ENCODE peak calls at places on chromosomes 13 and 19, in seven cellular contexts. B is H9, W is neuronal stem cell, N is mesendoderm, H is trophoblast cell, Z is H1, O is mesenchymal stem cell. L is an unnamed sample.

GRCh38 chr13:98853791-98854191 is 101.3 kb upstream of the SLC15A1 start:
- DNase-seq in B (no peak), N (no peak), H (no peak), W (no peak), Z (no peak), O (peak), L (peak)

GRCh38 chr19:33789344-33789743 is 7.3 kb upstream of the KCTD15 start:
- DNase-seq in B (no peak), N (no peak), O (no peak), Z (no peak), W (no peak), H (no peak), L (no peak)

GRCh38 chr19:28601723-28602440 is 611.1 kb downstream of the UQCRFS1 start:
- DNase-seq in B (no peak), Z (no peak), O (no peak), N (no peak), W (no peak), H (no peak), L (no peak)

GRCh38 chr19:40623403-40624239 is 22.5 kb downstream of the LTBP4 start:
- DNase-seq in B (peak), O (peak), N (peak), Z (peak), H (peak), W (no peak), L (peak)

GRCh38 chr13:111165189-111165588 is 50.1 kb downstream of the ARHGEF7 start:
- DNase-seq in W (no peak), N (no peak), O (no peak), H (peak), B (no peak), Z (no peak), L (no peak)

GRCh38 chr19:55146078-55146647 is 2.8 kb downstream of the TNNT1 start:
- DNase-seq in N (peak), Z (peak), B (peak), O (peak), W (no peak), H (no peak), L (no peak)

GRCh38 chr19:42166336-42166735 is 34.1 kb upstream of the POU2F2 start:
- DNase-seq in H (no peak), Z (no peak), B (no peak), O (no peak), N (no peak), W (no peak), L (no peak)

GRCh38 chr19:50500060-50500752 is 10.8 kb downstream of the JOSD2 start:
- DNase-seq in B (peak), H (no peak), W (no peak), N (peak), O (peak), Z (peak), L (no peak)

GRCh38 chr19:9793051-9793591 is 24.6 kb upstream of the ZNF846 start:
- DNase-seq in W (no peak), O (peak), H (peak), Z (no peak), B (no peak), N (peak), L (peak)

GRCh38 chr19:55146648-55147218 is 2.3 kb downstream of the TNNT1 start:
- DNase-seq in Z (peak), W (no peak), B (peak), H (no peak), N (peak), O (no peak), L (no peak)

GRCh38 chr13:109331898-109332297 is 454.5 kb downstream of the IRS2 start:
- DNase-seq in O (peak), B (no peak), N (peak), W (no peak), Z (no peak), H (peak), L (peak)

GRCh38 chr19:29121684-29122083 is 91.3 kb downstream of the UQCRFS1 start:
- DNase-seq in H (no peak), W (no peak), O (no peak), Z (peak), N (peak), B (peak), L (no peak)

GRCh38 chr13:113589961-113590339 is 5.4 kb downstream of the TFDP1 start:
- DNase-seq in B (no peak), N (no peak), Z (peak), O (no peak), W (no peak), H (no peak), L (no peak)

GRCh38 chr19:47781590-47782318 is 3.3 kb downstream of the SELENOW start:
- DNase-seq in B (no peak), H (peak), W (no peak), Z (no peak), O (no peak), N (no peak), L (no peak)

GRCh38 chr19:54660967-54661366 is 1.8 kb upstream of the LILRB4 start:
- DNase-seq in O (no peak), N (no peak), Z (no peak), B (no peak), W (no peak), H (no peak), L (no peak)

GRCh38 chr19:38596057-38596981 is 21.4 kb downstream of the MAP4K1 start:
- DNase-seq in Z (peak), B (peak), O (peak), H (peak), W (peak), N (peak), L (no peak)

GRCh38 chr19:3638208-3639193 is 11.9 kb upstream of the CACTIN start:
- DNase-seq in O (no peak), Z (no peak), W (no peak), H (no peak), B (no peak), N (no peak), L (no peak)

GRCh38 chr19:53132231-53132991 is at the start of gene ZNF415:
- DNase-seq in Z (peak), W (peak), O (peak), B (peak), N (peak), H (peak), L (peak)

GRCh38 chr19:42271045-42271419 is 2.0 kb downstream of the CIC start:
- DNase-seq in Z (no peak), N (no peak), H (no peak), W (no peak), O (no peak), B (no peak), L (no peak)

GRCh38 chr13:111211789-111212516 is 96.8 kb downstream of the ARHGEF7 start:
- DNase-seq in N (peak), H (peak), O (peak), B (peak), W (no peak), Z (no peak), L (peak)

GRCh38 chr19:38634757-38635482 is 12.5 kb upstream of the ACTN4 start:
- DNase-seq in N (peak), O (peak), W (peak), Z (peak), H (peak), B (peak), L (peak)

GRCh38 chr19:13053761-13054604 is 48.7 kb downstream of the LYL1 start:
- DNase-seq in N (peak), Z (no peak), H (no peak), O (peak), B (no peak), W (peak), L (peak)

GRCh38 chr13:113897161-113897560 is 33.3 kb upstream of the GAS6 start:
- DNase-seq in O (peak), Z (no peak), N (peak), B (no peak), H (peak), W (no peak), L (peak)

GRCh38 chr19:42846597-42846996 is 32.9 kb downstream of the PSG1 start:
- DNase-seq in Z (no peak), B (no peak), O (no peak), H (no peak), N (no peak), W (no peak), L (peak)

GRCh38 chr13:28318418-28318995 is 176.4 kb downstream of the FLT1 start:
- DNase-seq in N (no peak), Z (no peak), W (no peak), B (no peak), O (no peak), H (no peak), L (no peak)

GRCh38 chr13:37747071-37747612 is 122.4 kb downstream of the TRPC4 start:
- DNase-seq in O (peak), Z (no peak), N (no peak), B (no peak), H (peak), W (no peak), L (peak)

GRCh38 chr13:27635256-27635655 is 13.6 kb downstream of the POLR1D start:
- DNase-seq in N (no peak), H (no peak), W (no peak), O (no peak), Z (no peak), B (no peak), L (no peak)

GRCh38 chr13:27226991-27227390 is 24.4 kb upstream of the RPL21 start:
- DNase-seq in H (no peak), W (no peak), Z (no peak), N (no peak), B (no peak), O (no peak), L (no peak)

GRCh38 chr13:24693862-24694471 is 13.8 kb downstream of the ATP12A start:
- DNase-seq in H (peak), Z (peak), B (peak), W (peak), N (peak), O (peak), L (peak)

GRCh38 chr13:112198611-112199010 is 131.7 kb downstream of the SOX1 start:
- DNase-seq in N (no peak), W (no peak), H (no peak), B (no peak), O (no peak), Z (no peak), L (no peak)

GRCh38 chr13:52737900-52738299 is 1.7 kb downstream of the CNMD start:
- DNase-seq in W (no peak), N (peak), H (no peak), Z (no peak), B (no peak), O (no peak), L (no peak)

GRCh38 chr19:11410682-11411081 is 8.4 kb downstream of the RGL3 start:
- DNase-seq in Z (no peak), O (no peak), N (peak), H (peak), B (no peak), W (no peak), L (peak)

GRCh38 chr19:11404588-11405258 is 14.4 kb downstream of the RGL3 start:
- DNase-seq in N (no peak), O (no peak), H (no peak), W (no peak), Z (no peak), B (no peak), L (no peak)

GRCh38 chr19:11408591-11408990 is 10.5 kb downstream of the RGL3 start:
- DNase-seq in Z (no peak), O (no peak), H (no peak), B (no peak), N (no peak), W (no peak), L (no peak)

GRCh38 chr19:11401808-11402543 is 17.1 kb downstream of the RGL3 start:
- DNase-seq in Z (no peak), W (no peak), O (no peak), H (no peak), B (no peak), N (no peak), L (no peak)

DNA sequence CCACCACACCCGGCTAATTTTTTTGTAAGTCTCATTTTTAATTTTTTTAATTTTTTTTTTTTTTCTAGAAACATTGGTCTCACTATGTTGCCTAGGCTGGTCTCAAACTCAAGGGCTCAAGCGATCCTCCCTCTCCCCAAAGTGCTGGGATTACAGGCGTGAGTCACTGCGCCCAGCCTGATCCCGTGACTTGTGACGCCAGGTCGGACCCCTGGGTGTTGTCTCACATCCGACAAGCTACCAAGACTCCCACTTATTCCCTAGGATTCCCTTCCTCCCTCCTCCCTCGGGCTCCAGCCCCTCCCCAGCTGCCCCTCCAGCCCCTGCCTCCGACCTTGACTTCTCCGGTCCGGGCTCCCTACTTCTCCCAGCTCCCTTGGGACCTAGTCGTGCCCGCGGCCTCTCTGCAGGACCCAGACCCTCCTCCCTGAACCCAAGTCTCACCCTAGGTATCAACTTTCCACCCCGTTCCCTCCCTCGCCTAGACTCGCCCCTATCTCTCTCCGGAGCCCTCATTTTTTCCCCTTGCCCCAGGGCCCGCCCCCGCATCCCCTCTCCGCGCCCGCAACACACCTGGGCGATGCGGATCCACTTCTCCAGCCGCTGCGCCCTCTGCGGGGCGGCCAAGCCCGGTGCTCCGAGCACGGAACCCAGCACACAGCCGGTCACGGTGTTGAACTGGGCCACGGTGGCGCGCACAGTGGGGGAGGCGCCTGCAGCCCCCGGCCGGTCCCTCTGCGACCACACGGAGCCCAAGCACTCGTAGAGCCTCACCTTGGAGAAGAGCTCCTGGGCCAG is 13.1 kb downstream of the RGL3 start:
- DNase-seq in O (no peak), H (no peak), W (no peak), N (peak), B (peak), Z (peak), L (no peak)
- H3K23ac ChIP-seq in O (no peak), H (no peak), W (no peak), N (no peak), B (no peak), Z (no peak), L (no peak)

GRCh38 chr19:35347930-35348298 is 212 bp downstream of the FFAR1 start:
- DNase-seq in W (no peak), O (no peak), H (no peak), N (no peak), B (peak), Z (no peak), L (no peak)

GRCh38 chr19:35344511-35345031 is 3.1 kb upstream of the FFAR1 start:
- DNase-seq in O (no peak), N (no peak), W (no peak), Z (peak), H (no peak), B (peak), L (no peak)

GRCh38 chr19:35346193-35347052 is 1.3 kb upstream of the FFAR1 start:
- DNase-seq in O (no peak), W (no peak), N (no peak), B (peak), H (no peak), Z (peak), L (no peak)

GRCh38 chr19:35347171-35347929 is at the start of gene FFAR1:
- DNase-seq in N (no peak), Z (peak), H (peak), O (no peak), B (peak), W (no peak), L (no peak)

GRCh38 chr19:35345671-35346111 is 2.0 kb upstream of the FFAR1 start:
- DNase-seq in H (no peak), Z (peak), W (no peak), N (no peak), O (no peak), B (peak), L (no peak)
- H3K27ac ChIP-seq in H (no peak), Z (no peak), W (no peak), N (no peak), O (no peak), B (no peak), L (no peak)

GRCh38 chr13:67148219-67148583 is 81.9 kb downstream of the PCDH9 start:
- DNase-seq in W (no peak), O (peak), Z (no peak), N (no peak), H (no peak), B (no peak), L (peak)

GRCh38 chr13:67145950-67146349 is 84.2 kb downstream of the PCDH9 start:
- DNase-seq in O (no peak), N (no peak), W (no peak), B (no peak), H (no peak), Z (no peak), L (no peak)

GRCh38 chr13:67150608-67151007 is 79.5 kb downstream of the PCDH9 start:
- DNase-seq in W (no peak), N (no peak), Z (no peak), O (no peak), B (no peak), H (no peak), L (no peak)

GRCh38 chr13:67146523-67147130 is 83.5 kb downstream of the PCDH9 start:
- DNase-seq in O (peak), N (no peak), W (no peak), H (no peak), B (no peak), Z (no peak), L (no peak)

DNA sequence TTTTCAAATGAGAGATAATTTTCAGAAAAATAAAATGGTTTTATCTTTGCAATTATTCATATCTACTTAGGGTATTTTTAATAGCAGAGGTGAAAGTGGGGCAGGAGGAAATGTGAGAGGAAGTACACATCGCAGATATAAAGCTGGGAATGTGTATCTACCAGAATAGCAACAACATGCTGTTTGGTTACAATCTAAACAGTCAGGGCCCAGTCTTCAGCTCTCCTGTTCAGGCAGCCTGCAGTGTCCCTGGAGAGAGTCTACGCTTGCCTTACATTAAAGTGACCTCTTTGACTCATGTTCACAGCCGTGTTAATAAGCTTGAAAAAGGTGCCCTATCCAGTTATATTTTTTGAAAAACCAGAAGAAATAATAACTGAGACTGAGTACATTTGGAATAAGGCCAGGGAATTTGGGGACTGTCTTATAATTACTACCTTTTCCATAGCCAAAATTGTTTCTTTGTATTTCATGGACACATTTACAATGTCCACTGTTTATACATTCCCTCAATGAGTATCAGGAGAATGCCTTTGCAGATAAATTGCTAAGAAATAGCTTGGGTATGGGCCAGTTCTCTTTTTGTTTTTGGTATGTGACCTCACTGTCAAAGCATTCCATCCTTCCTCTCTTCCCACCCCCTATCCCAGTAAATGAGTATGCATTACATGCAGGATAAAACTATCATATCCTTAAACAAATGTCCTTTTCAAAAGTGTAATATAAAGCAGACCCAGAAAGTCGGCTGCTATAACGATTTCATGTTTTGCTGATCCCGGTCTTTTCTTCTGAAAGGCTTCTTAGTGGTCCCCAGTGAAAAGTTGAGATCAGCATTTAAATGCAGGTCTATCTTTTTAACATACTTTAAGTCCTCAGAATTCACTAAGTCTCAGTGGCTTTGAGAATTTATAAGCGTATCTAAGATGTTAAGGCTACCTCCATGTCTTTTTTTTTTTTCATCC is 82.6 kb downstream of the PCDH9 start:
- DNase-seq in O (peak), W (no peak), N (peak), H (no peak), B (no peak), Z (no peak), L (peak)
- H3K23ac ChIP-seq in O (no peak), W (no peak), N (no peak), H (no peak), B (no peak), Z (no peak), L (peak)

GRCh38 chr13:43388282-43389034 is 365.1 kb downstream of the DNAJC15 start:
- DNase-seq in O (no peak), B (no peak), H (no peak), Z (no peak), W (no peak), N (no peak), L (no peak)
- H3K27ac ChIP-seq in O (peak), B (no peak), H (no peak), Z (no peak), W (no peak), N (no peak), L (no peak)

GRCh38 chr19:15042003-15042402 is 7.3 kb upstream of the CASP14 start:
- DNase-seq in Z (no peak), N (no peak), W (no peak), B (no peak), O (no peak), H (no peak), L (no peak)
- H3K23ac ChIP-seq in Z (no peak), N (no peak), W (no peak), B (no peak), O (no peak), H (peak), L (no peak)

GRCh38 chr19:48835734-48836088 is 580 bp downstream of the HSD17B14 start:
- DNase-seq in W (peak), H (peak), N (peak), Z (peak), B (peak), O (peak), L (peak)

GRCh38 chr19:48830965-48831364 is 5.3 kb downstream of the HSD17B14 start:
- DNase-seq in B (no peak), O (no peak), W (no peak), H (no peak), N (peak), Z (no peak), L (no peak)

GRCh38 chr19:48833049-48833448 is 3.2 kb downstream of the HSD17B14 start:
- DNase-seq in Z (no peak), W (no peak), B (no peak), N (peak), O (no peak), H (no peak), L (no peak)

GRCh38 chr19:48836089-48837017 is at the start of gene HSD17B14:
- DNase-seq in N (peak), Z (peak), O (peak), W (peak), B (peak), H (peak), L (no peak)

GRCh38 chr19:48833977-48834376 is 2.3 kb downstream of the HSD17B14 start:
- DNase-seq in B (peak), O (no peak), W (no peak), H (no peak), N (peak), Z (no peak), L (no peak)
- H3K27ac ChIP-seq in B (no peak), O (no peak), W (no peak), H (no peak), N (peak), Z (no peak), L (no peak)

DNA sequence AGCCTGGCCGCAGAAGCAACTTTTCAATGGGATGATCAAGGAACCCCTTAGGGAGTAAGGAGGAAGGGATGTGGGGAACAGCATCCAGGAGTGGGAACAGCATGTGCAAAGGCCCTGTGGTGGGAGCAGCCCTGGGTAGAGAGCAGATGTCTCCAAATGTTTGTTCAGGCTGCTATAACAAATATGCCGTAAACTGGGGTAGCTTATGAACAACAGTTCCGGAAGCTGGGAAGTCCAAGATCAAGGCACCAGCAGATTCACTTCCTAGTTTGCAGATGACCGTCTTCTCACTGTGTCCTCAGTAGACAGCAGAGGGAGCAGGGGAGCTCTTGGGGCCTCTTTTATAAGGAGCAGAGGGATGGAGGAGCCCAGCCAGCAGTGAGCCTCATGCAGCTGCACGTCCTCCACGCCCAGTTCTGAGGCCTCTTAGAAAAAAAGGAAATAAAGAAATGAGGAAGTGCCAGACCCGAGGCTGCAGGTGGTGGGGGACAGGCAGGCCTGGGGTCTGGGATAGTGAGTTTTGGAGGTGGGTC is 4.2 kb upstream of the LRRC25 start:
- DNase-seq in W (no peak), N (peak), O (peak), H (peak), B (no peak), Z (no peak), L (peak)
- H3K23ac ChIP-seq in W (no peak), N (no peak), O (peak), H (no peak), B (no peak), Z (no peak), L (no peak)